ENCODE peak calls at places on chromosomes 5 and 9, in ten cellular contexts. One of them, this sample, is unnamed.
A peak's percentile ranks its signal among the peaks of the same experiment; 100 is the strongest.

GRCh38 chr5:88556415-88556814 is 287.8 kb upstream of the TMEM161B start:
- DNase-seq in cardiac fibroblast: no peak
- DNase-seq in foreskin fibroblast: no peak
- DNase-seq in A549: no peak
- DNase-seq in upper lobe of left lung: no peak
- DNase-seq in body of pancreas: no peak
- DNase-seq in mammary epithelial cell: no peak
- DNase-seq in CD8-positive, alpha-beta memory T cell: no peak
- DNase-seq in gastrocnemius medialis: no peak
- DNase-seq in SJSA1: peak; percentile 37
- DNase-seq in this sample: no peak

GRCh38 chr9:81874228-81874627 is 54.0 kb upstream of the SPATA31D4 start:
- DNase-seq in foreskin fibroblast: no peak
- DNase-seq in upper lobe of left lung: no peak
- DNase-seq in SJSA1: no peak
- DNase-seq in CD8-positive, alpha-beta memory T cell: no peak
- DNase-seq in A549: no peak
- DNase-seq in body of pancreas: no peak
- DNase-seq in gastrocnemius medialis: no peak
- DNase-seq in mammary epithelial cell: no peak
- DNase-seq in cardiac fibroblast: no peak
- DNase-seq in this sample: no peak

GRCh38 chr5:128084228-128085167 is 932 bp downstream of the SLC12A2 start:
- DNase-seq in cardiac fibroblast: peak; percentile 32
- DNase-seq in upper lobe of left lung: peak; percentile 89
- DNase-seq in foreskin fibroblast: peak; percentile 26
- DNase-seq in gastrocnemius medialis: peak; percentile 13
- DNase-seq in SJSA1: peak; percentile 53
- DNase-seq in mammary epithelial cell: peak; percentile 70
- DNase-seq in CD8-positive, alpha-beta memory T cell: peak; percentile 61
- DNase-seq in A549: no peak
- DNase-seq in body of pancreas: peak; percentile 34
- DNase-seq in this sample: no peak

GRCh38 chr5:78829811-78830499 is 155.2 kb downstream of the ARSB start:
- DNase-seq in CD8-positive, alpha-beta memory T cell: no peak
- DNase-seq in body of pancreas: peak; percentile 27
- DNase-seq in A549: no peak
- DNase-seq in cardiac fibroblast: peak; percentile 23
- DNase-seq in SJSA1: no peak
- DNase-seq in upper lobe of left lung: no peak
- DNase-seq in mammary epithelial cell: no peak
- DNase-seq in foreskin fibroblast: no peak
- DNase-seq in gastrocnemius medialis: no peak
- DNase-seq in this sample: no peak

GRCh38 chr9:115891929-115892328 is 261.7 kb upstream of the PAPPA start:
- DNase-seq in CD8-positive, alpha-beta memory T cell: no peak
- DNase-seq in foreskin fibroblast: peak; percentile 89
- DNase-seq in upper lobe of left lung: no peak
- DNase-seq in gastrocnemius medialis: no peak
- DNase-seq in cardiac fibroblast: peak; percentile 72
- DNase-seq in SJSA1: no peak
- DNase-seq in body of pancreas: no peak
- DNase-seq in mammary epithelial cell: peak; percentile 3
- DNase-seq in A549: no peak
- DNase-seq in this sample: no peak

GRCh38 chr5:172731286-172732073 is 39.5 kb downstream of the DUSP1 start:
- DNase-seq in cardiac fibroblast: no peak
- DNase-seq in upper lobe of left lung: no peak
- DNase-seq in foreskin fibroblast: no peak
- DNase-seq in gastrocnemius medialis: no peak
- DNase-seq in mammary epithelial cell: peak; percentile 85
- DNase-seq in SJSA1: no peak
- DNase-seq in CD8-positive, alpha-beta memory T cell: no peak
- DNase-seq in body of pancreas: peak; percentile 89
- DNase-seq in A549: peak; percentile 63
- DNase-seq in this sample: no peak

GRCh38 chr5:135458921-135459331 is 6.8 kb upstream of the TIFAB start:
- DNase-seq in SJSA1: peak; percentile 52
- DNase-seq in mammary epithelial cell: no peak
- DNase-seq in CD8-positive, alpha-beta memory T cell: no peak
- DNase-seq in foreskin fibroblast: no peak
- DNase-seq in upper lobe of left lung: no peak
- DNase-seq in A549: peak; percentile 36
- DNase-seq in body of pancreas: no peak
- DNase-seq in cardiac fibroblast: peak; percentile 46
- DNase-seq in gastrocnemius medialis: no peak
- DNase-seq in this sample: no peak

GRCh38 chr5:137214446-137215189 is 284.5 kb downstream of the SPOCK1 start:
- DNase-seq in body of pancreas: no peak
- DNase-seq in cardiac fibroblast: no peak
- DNase-seq in upper lobe of left lung: no peak
- DNase-seq in A549: no peak
- DNase-seq in SJSA1: peak; percentile 69
- DNase-seq in gastrocnemius medialis: no peak
- DNase-seq in foreskin fibroblast: no peak
- DNase-seq in CD8-positive, alpha-beta memory T cell: no peak
- DNase-seq in mammary epithelial cell: no peak
- DNase-seq in this sample: no peak

GRCh38 chr9:27715651-27716050 is 142.4 kb upstream of the C9orf72 start:
- DNase-seq in gastrocnemius medialis: no peak
- DNase-seq in body of pancreas: no peak
- DNase-seq in mammary epithelial cell: no peak
- DNase-seq in SJSA1: no peak
- DNase-seq in upper lobe of left lung: no peak
- DNase-seq in cardiac fibroblast: no peak
- DNase-seq in CD8-positive, alpha-beta memory T cell: no peak
- DNase-seq in A549: no peak
- DNase-seq in foreskin fibroblast: no peak
- DNase-seq in this sample: no peak

GRCh38 chr9:81827616-81828296 is 100.5 kb upstream of the SPATA31D4 start:
- DNase-seq in A549: no peak
- DNase-seq in upper lobe of left lung: no peak
- DNase-seq in mammary epithelial cell: no peak
- DNase-seq in foreskin fibroblast: no peak
- DNase-seq in cardiac fibroblast: no peak
- DNase-seq in gastrocnemius medialis: no peak
- DNase-seq in SJSA1: no peak
- DNase-seq in CD8-positive, alpha-beta memory T cell: no peak
- DNase-seq in body of pancreas: no peak
- DNase-seq in this sample: peak; percentile 52

GRCh38 chr5:119991645-119992044 is 362.3 kb downstream of the FAM170A start:
- DNase-seq in gastrocnemius medialis: no peak
- DNase-seq in foreskin fibroblast: no peak
- DNase-seq in SJSA1: no peak
- DNase-seq in A549: no peak
- DNase-seq in body of pancreas: no peak
- DNase-seq in CD8-positive, alpha-beta memory T cell: no peak
- DNase-seq in upper lobe of left lung: no peak
- DNase-seq in cardiac fibroblast: no peak
- DNase-seq in mammary epithelial cell: no peak
- DNase-seq in this sample: no peak

GRCh38 chr9:617441-618085 is 223.9 kb upstream of the DMRT1 start:
- DNase-seq in CD8-positive, alpha-beta memory T cell: no peak
- DNase-seq in body of pancreas: no peak
- DNase-seq in mammary epithelial cell: no peak
- DNase-seq in gastrocnemius medialis: no peak
- DNase-seq in A549: no peak
- DNase-seq in foreskin fibroblast: no peak
- DNase-seq in upper lobe of left lung: no peak
- DNase-seq in cardiac fibroblast: no peak
- DNase-seq in SJSA1: no peak
- DNase-seq in this sample: no peak

GRCh38 chr9:21153688-21154608 is 12.3 kb upstream of the IFNW1 start:
- DNase-seq in CD8-positive, alpha-beta memory T cell: no peak
- DNase-seq in gastrocnemius medialis: no peak
- DNase-seq in SJSA1: no peak
- DNase-seq in upper lobe of left lung: no peak
- DNase-seq in cardiac fibroblast: peak; percentile 48
- DNase-seq in foreskin fibroblast: peak; percentile 10
- DNase-seq in body of pancreas: no peak
- DNase-seq in mammary epithelial cell: peak; percentile 35
- DNase-seq in A549: peak; percentile 28
- DNase-seq in this sample: no peak

GRCh38 chr5:140116716-140117115 is 2.8 kb downstream of the PURA start:
- DNase-seq in body of pancreas: no peak
- DNase-seq in upper lobe of left lung: no peak
- DNase-seq in SJSA1: no peak
- DNase-seq in cardiac fibroblast: no peak
- DNase-seq in CD8-positive, alpha-beta memory T cell: no peak
- DNase-seq in mammary epithelial cell: no peak
- DNase-seq in foreskin fibroblast: no peak
- DNase-seq in A549: peak; percentile 20
- DNase-seq in gastrocnemius medialis: no peak
- DNase-seq in this sample: no peak

GRCh38 chr9:96061293-96061987 is 185.9 kb downstream of the ERCC6L2 start:
- DNase-seq in foreskin fibroblast: peak; percentile 24
- DNase-seq in body of pancreas: peak; percentile 75
- DNase-seq in CD8-positive, alpha-beta memory T cell: peak; percentile 60
- DNase-seq in cardiac fibroblast: peak; percentile 59
- DNase-seq in mammary epithelial cell: peak; percentile 11
- DNase-seq in A549: peak; percentile 47
- DNase-seq in gastrocnemius medialis: no peak
- DNase-seq in upper lobe of left lung: no peak
- DNase-seq in SJSA1: peak; percentile 93
- DNase-seq in this sample: no peak

GRCh38 chr9:120985759-120986353 is 59.3 kb upstream of the TRAF1 start:
- DNase-seq in gastrocnemius medialis: no peak
- DNase-seq in A549: peak; percentile 77
- DNase-seq in foreskin fibroblast: peak; percentile 28
- DNase-seq in upper lobe of left lung: no peak
- DNase-seq in SJSA1: peak; percentile 20
- DNase-seq in body of pancreas: peak; percentile 20
- DNase-seq in mammary epithelial cell: peak; percentile 34
- DNase-seq in cardiac fibroblast: peak; percentile 83
- DNase-seq in CD8-positive, alpha-beta memory T cell: no peak
- DNase-seq in this sample: no peak

GRCh38 chr9:27247756-27248155 is 49.2 kb downstream of the EQTN start:
- DNase-seq in mammary epithelial cell: peak; percentile 56
- DNase-seq in CD8-positive, alpha-beta memory T cell: no peak
- DNase-seq in upper lobe of left lung: no peak
- DNase-seq in gastrocnemius medialis: no peak
- DNase-seq in A549: peak; percentile 50
- DNase-seq in body of pancreas: peak; percentile 42
- DNase-seq in SJSA1: peak; percentile 33
- DNase-seq in cardiac fibroblast: peak; percentile 68
- DNase-seq in foreskin fibroblast: no peak
- DNase-seq in this sample: no peak

GRCh38 chr5:145484195-145484594 is 350.9 kb downstream of the PRELID2 start:
- DNase-seq in upper lobe of left lung: no peak
- DNase-seq in A549: peak; percentile 24
- DNase-seq in SJSA1: no peak
- DNase-seq in body of pancreas: no peak
- DNase-seq in mammary epithelial cell: peak; percentile 74
- DNase-seq in gastrocnemius medialis: no peak
- DNase-seq in cardiac fibroblast: peak; percentile 89
- DNase-seq in CD8-positive, alpha-beta memory T cell: no peak
- DNase-seq in foreskin fibroblast: peak; percentile 50
- DNase-seq in this sample: no peak

GRCh38 chr5:112125910-112126309 is 293.2 kb downstream of the EPB41L4A start:
- DNase-seq in mammary epithelial cell: no peak
- DNase-seq in body of pancreas: no peak
- DNase-seq in upper lobe of left lung: no peak
- DNase-seq in SJSA1: no peak
- DNase-seq in gastrocnemius medialis: no peak
- DNase-seq in CD8-positive, alpha-beta memory T cell: no peak
- DNase-seq in A549: no peak
- DNase-seq in cardiac fibroblast: no peak
- DNase-seq in foreskin fibroblast: peak; percentile 45
- DNase-seq in this sample: no peak

GRCh38 chr5:43193952-43194321 is 1.9 kb downstream of the NIM1K start:
- DNase-seq in upper lobe of left lung: no peak
- DNase-seq in mammary epithelial cell: no peak
- DNase-seq in CD8-positive, alpha-beta memory T cell: no peak
- DNase-seq in foreskin fibroblast: peak; percentile 41
- DNase-seq in cardiac fibroblast: no peak
- DNase-seq in SJSA1: no peak
- DNase-seq in A549: no peak
- DNase-seq in gastrocnemius medialis: no peak
- DNase-seq in body of pancreas: no peak
- DNase-seq in this sample: no peak
- H3K4me3 ChIP-seq in upper lobe of left lung: no peak overlapping the region
- H3K4me3 ChIP-seq in mammary epithelial cell: no peak overlapping the region
- H3K4me3 ChIP-seq in CD8-positive, alpha-beta memory T cell: no peak overlapping the region
- H3K4me3 ChIP-seq in foreskin fibroblast: peak overlapping the region; percentile 71
- H3K4me3 ChIP-seq in cardiac fibroblast: peak overlapping the region; percentile 62
- H3K4me3 ChIP-seq in SJSA1: no peak overlapping the region
- H3K4me3 ChIP-seq in A549: peak overlapping the region; percentile 61
- H3K4me3 ChIP-seq in gastrocnemius medialis: no peak overlapping the region
- H3K4me3 ChIP-seq in body of pancreas: no peak overlapping the region
- H3K4me3 ChIP-seq in this sample: no peak overlapping the region

GRCh38 chr9:134267305-134268265 is 58.7 kb upstream of the RXRA start:
- DNase-seq in upper lobe of left lung: no peak
- DNase-seq in A549: no peak
- DNase-seq in cardiac fibroblast: no peak
- DNase-seq in gastrocnemius medialis: peak; percentile 51
- DNase-seq in CD8-positive, alpha-beta memory T cell: no peak
- DNase-seq in foreskin fibroblast: no peak
- DNase-seq in body of pancreas: no peak
- DNase-seq in mammary epithelial cell: no peak
- DNase-seq in SJSA1: no peak
- DNase-seq in this sample: no peak
- H3K4me3 ChIP-seq in upper lobe of left lung: no peak overlapping the region
- H3K4me3 ChIP-seq in A549: no peak overlapping the region
- H3K4me3 ChIP-seq in cardiac fibroblast: no peak overlapping the region
- H3K4me3 ChIP-seq in gastrocnemius medialis: no peak overlapping the region
- H3K4me3 ChIP-seq in CD8-positive, alpha-beta memory T cell: no peak overlapping the region
- H3K4me3 ChIP-seq in foreskin fibroblast: no peak overlapping the region
- H3K4me3 ChIP-seq in body of pancreas: no peak overlapping the region
- H3K4me3 ChIP-seq in mammary epithelial cell: no peak overlapping the region
- H3K4me3 ChIP-seq in SJSA1: no peak overlapping the region
- H3K4me3 ChIP-seq in this sample: no peak overlapping the region

GRCh38 chr9:129513282-129513681 is 107.6 kb downstream of the C9orf50 start:
- DNase-seq in A549: peak; percentile 44
- DNase-seq in gastrocnemius medialis: no peak
- DNase-seq in body of pancreas: no peak
- DNase-seq in foreskin fibroblast: no peak
- DNase-seq in cardiac fibroblast: no peak
- DNase-seq in CD8-positive, alpha-beta memory T cell: no peak
- DNase-seq in SJSA1: no peak
- DNase-seq in mammary epithelial cell: no peak
- DNase-seq in upper lobe of left lung: no peak
- DNase-seq in this sample: no peak
- H3K4me3 ChIP-seq in A549: no peak overlapping the region
- H3K4me3 ChIP-seq in gastrocnemius medialis: no peak overlapping the region
- H3K4me3 ChIP-seq in body of pancreas: no peak overlapping the region
- H3K4me3 ChIP-seq in foreskin fibroblast: no peak overlapping the region
- H3K4me3 ChIP-seq in cardiac fibroblast: no peak overlapping the region
- H3K4me3 ChIP-seq in CD8-positive, alpha-beta memory T cell: no peak overlapping the region
- H3K4me3 ChIP-seq in SJSA1: no peak overlapping the region
- H3K4me3 ChIP-seq in mammary epithelial cell: no peak overlapping the region
- H3K4me3 ChIP-seq in upper lobe of left lung: no peak overlapping the region
- H3K4me3 ChIP-seq in this sample: no peak overlapping the region

DNA sequence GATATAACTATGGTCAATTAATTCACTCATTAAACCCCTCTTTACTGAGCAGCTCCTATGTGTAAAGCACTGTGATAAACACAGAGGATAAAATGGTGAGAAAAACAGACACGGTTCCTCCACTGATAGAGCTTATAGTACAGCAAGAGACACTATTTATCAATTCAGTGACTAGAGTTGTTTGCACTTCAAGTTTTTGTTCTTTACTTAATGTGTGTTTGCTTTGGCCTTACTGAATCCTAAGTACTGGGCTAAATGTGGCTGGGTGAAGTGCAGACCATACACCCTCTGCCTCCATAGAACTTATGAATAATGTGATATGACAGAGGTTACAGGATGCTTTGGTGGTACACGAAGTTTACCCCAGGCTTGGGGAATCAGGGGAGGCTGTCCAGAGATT is 80.1 kb upstream of the ITGA1 start:
- DNase-seq in mammary epithelial cell: no peak
- DNase-seq in foreskin fibroblast: no peak
- DNase-seq in SJSA1: no peak
- DNase-seq in A549: no peak
- DNase-seq in CD8-positive, alpha-beta memory T cell: no peak
- DNase-seq in gastrocnemius medialis: no peak
- DNase-seq in cardiac fibroblast: no peak
- DNase-seq in upper lobe of left lung: no peak
- DNase-seq in body of pancreas: no peak
- DNase-seq in this sample: no peak
- H3K4me3 ChIP-seq in mammary epithelial cell: no peak overlapping the region
- H3K4me3 ChIP-seq in foreskin fibroblast: no peak overlapping the region
- H3K4me3 ChIP-seq in SJSA1: no peak overlapping the region
- H3K4me3 ChIP-seq in A549: no peak overlapping the region
- H3K4me3 ChIP-seq in CD8-positive, alpha-beta memory T cell: no peak overlapping the region
- H3K4me3 ChIP-seq in gastrocnemius medialis: no peak overlapping the region
- H3K4me3 ChIP-seq in cardiac fibroblast: no peak overlapping the region
- H3K4me3 ChIP-seq in upper lobe of left lung: no peak overlapping the region
- H3K4me3 ChIP-seq in body of pancreas: no peak overlapping the region
- H3K4me3 ChIP-seq in this sample: no peak overlapping the region